ENCODE peak calls at places on chromosomes 13 and 19, in eight cellular contexts. One of them, this sample, is unnamed.

GRCh38 chr13:44312898-44313551 is 60.6 kb upstream of the SERP2 start:
- DNase-seq in EL: peak
- DNase-seq in NCI-H345: no peak
- DNase-seq in heart left ventricle: no peak
- DNase-seq in psoas muscle: no peak
- DNase-seq in iPS-NIHi11: no peak
- DNase-seq in cardiac muscle cell: no peak
- DNase-seq in tibial nerve: no peak
- DNase-seq in this sample: no peak

GRCh38 chr19:39310558-39311311 is 9.9 kb downstream of the LRFN1 start:
- DNase-seq in psoas muscle: no peak
- DNase-seq in NCI-H345: no peak
- DNase-seq in EL: no peak
- DNase-seq in tibial nerve: no peak
- DNase-seq in heart left ventricle: no peak
- DNase-seq in cardiac muscle cell: peak
- DNase-seq in iPS-NIHi11: peak
- DNase-seq in this sample: no peak

GRCh38 chr19:49361438-49362047 is 673 bp downstream of the TEAD2 start:
- DNase-seq in iPS-NIHi11: peak
- DNase-seq in heart left ventricle: peak
- DNase-seq in EL: peak
- DNase-seq in NCI-H345: no peak
- DNase-seq in psoas muscle: peak
- DNase-seq in tibial nerve: peak
- DNase-seq in cardiac muscle cell: peak
- DNase-seq in this sample: no peak

GRCh38 chr19:2081873-2082810 is 14.0 kb downstream of the MOB3A start:
- DNase-seq in psoas muscle: peak
- DNase-seq in iPS-NIHi11: no peak
- DNase-seq in heart left ventricle: peak
- DNase-seq in EL: no peak
- DNase-seq in cardiac muscle cell: no peak
- DNase-seq in NCI-H345: no peak
- DNase-seq in tibial nerve: no peak
- DNase-seq in this sample: no peak

GRCh38 chr13:51175639-51176038 is 46.6 kb upstream of the FAM124A start:
- DNase-seq in EL: no peak
- DNase-seq in heart left ventricle: no peak
- DNase-seq in cardiac muscle cell: no peak
- DNase-seq in NCI-H345: no peak
- DNase-seq in psoas muscle: no peak
- DNase-seq in iPS-NIHi11: no peak
- DNase-seq in tibial nerve: no peak
- DNase-seq in this sample: no peak

GRCh38 chr19:48596679-48597465 is 9.7 kb upstream of the SPACA4 start:
- DNase-seq in NCI-H345: no peak
- DNase-seq in iPS-NIHi11: peak
- DNase-seq in EL: no peak
- DNase-seq in heart left ventricle: no peak
- DNase-seq in cardiac muscle cell: no peak
- DNase-seq in psoas muscle: no peak
- DNase-seq in tibial nerve: no peak
- DNase-seq in this sample: no peak

GRCh38 chr13:99281811-99282263 is 23.7 kb upstream of the GPR18 start:
- DNase-seq in tibial nerve: peak
- DNase-seq in cardiac muscle cell: no peak
- DNase-seq in iPS-NIHi11: no peak
- DNase-seq in psoas muscle: peak
- DNase-seq in EL: no peak
- DNase-seq in heart left ventricle: peak
- DNase-seq in NCI-H345: no peak
- DNase-seq in this sample: no peak

GRCh38 chr19:12891553-12892021 is 627 bp downstream of the GCDH start:
- DNase-seq in iPS-NIHi11: no peak
- DNase-seq in EL: no peak
- DNase-seq in cardiac muscle cell: no peak
- DNase-seq in NCI-H345: no peak
- DNase-seq in heart left ventricle: no peak
- DNase-seq in psoas muscle: no peak
- DNase-seq in tibial nerve: no peak
- DNase-seq in this sample: no peak

GRCh38 chr19:6023085-6023682 is 45.2 kb upstream of the RANBP3 start:
- DNase-seq in heart left ventricle: no peak
- DNase-seq in cardiac muscle cell: no peak
- DNase-seq in tibial nerve: no peak
- DNase-seq in iPS-NIHi11: no peak
- DNase-seq in NCI-H345: no peak
- DNase-seq in psoas muscle: peak
- DNase-seq in EL: peak
- DNase-seq in this sample: no peak

GRCh38 chr13:39133781-39134180 is 95.5 kb downstream of the NHLRC3 start:
- DNase-seq in NCI-H345: no peak
- DNase-seq in iPS-NIHi11: no peak
- DNase-seq in cardiac muscle cell: no peak
- DNase-seq in tibial nerve: no peak
- DNase-seq in EL: no peak
- DNase-seq in psoas muscle: no peak
- DNase-seq in heart left ventricle: no peak
- DNase-seq in this sample: no peak

GRCh38 chr19:38395381-38396127 is 7.1 kb downstream of the SPRED3 start:
- DNase-seq in psoas muscle: no peak
- DNase-seq in EL: no peak
- DNase-seq in NCI-H345: no peak
- DNase-seq in tibial nerve: no peak
- DNase-seq in heart left ventricle: no peak
- DNase-seq in iPS-NIHi11: no peak
- DNase-seq in cardiac muscle cell: no peak
- DNase-seq in this sample: no peak

GRCh38 chr19:12842511-12842910 is 4.2 kb downstream of the MAST1 start:
- DNase-seq in NCI-H345: no peak
- DNase-seq in cardiac muscle cell: no peak
- DNase-seq in EL: no peak
- DNase-seq in heart left ventricle: no peak
- DNase-seq in tibial nerve: no peak
- DNase-seq in psoas muscle: peak
- DNase-seq in iPS-NIHi11: no peak
- DNase-seq in this sample: no peak

GRCh38 chr13:48412881-48413351 is at the start of gene LPAR6:
- DNase-seq in NCI-H345: no peak
- DNase-seq in heart left ventricle: peak
- DNase-seq in tibial nerve: no peak
- DNase-seq in cardiac muscle cell: no peak
- DNase-seq in iPS-NIHi11: peak
- DNase-seq in psoas muscle: peak
- DNase-seq in EL: peak
- DNase-seq in this sample: no peak

GRCh38 chr19:6693056-6693471 is 23.1 kb upstream of the TNFSF14 start:
- DNase-seq in iPS-NIHi11: no peak
- DNase-seq in EL: no peak
- DNase-seq in psoas muscle: no peak
- DNase-seq in NCI-H345: no peak
- DNase-seq in cardiac muscle cell: no peak
- DNase-seq in heart left ventricle: no peak
- DNase-seq in tibial nerve: no peak
- DNase-seq in this sample: no peak

GRCh38 chr19:39182174-39182505 is 14.6 kb upstream of the NCCRP1 start:
- DNase-seq in NCI-H345: no peak
- DNase-seq in cardiac muscle cell: no peak
- DNase-seq in psoas muscle: no peak
- DNase-seq in iPS-NIHi11: no peak
- DNase-seq in tibial nerve: no peak
- DNase-seq in EL: no peak
- DNase-seq in heart left ventricle: no peak
- DNase-seq in this sample: no peak

GRCh38 chr19:45403781-45404556 is 900 bp downstream of the PPP1R13L start:
- DNase-seq in NCI-H345: peak
- DNase-seq in iPS-NIHi11: peak
- DNase-seq in tibial nerve: no peak
- DNase-seq in cardiac muscle cell: peak
- DNase-seq in EL: peak
- DNase-seq in heart left ventricle: peak
- DNase-seq in psoas muscle: no peak
- DNase-seq in this sample: no peak

GRCh38 chr19:54133312-54133956 is 4.1 kb upstream of the CNOT3 start:
- DNase-seq in NCI-H345: peak
- DNase-seq in cardiac muscle cell: no peak
- DNase-seq in tibial nerve: no peak
- DNase-seq in EL: peak
- DNase-seq in heart left ventricle: no peak
- DNase-seq in psoas muscle: no peak
- DNase-seq in iPS-NIHi11: no peak
- DNase-seq in this sample: no peak

GRCh38 chr13:113637262-113638160 is 20.5 kb downstream of the ATP4B start:
- DNase-seq in tibial nerve: no peak
- DNase-seq in iPS-NIHi11: no peak
- DNase-seq in cardiac muscle cell: no peak
- DNase-seq in EL: no peak
- DNase-seq in NCI-H345: no peak
- DNase-seq in psoas muscle: peak
- DNase-seq in heart left ventricle: peak
- DNase-seq in this sample: no peak

This sample was measured in NCI-H1092.